ENCODE peak calls at places on chromosomes 7 and 10, in six cellular contexts. S is Calu3, T is HCT116, H is RWPE1, R is astrocyte, L is sigmoid colon. Z is an unnamed sample.
A peak's percentile ranks its signal among the peaks of the same experiment; 100 is the strongest.

GRCh38 chr10:92914478-92915066 is 66.3 kb downstream of the EXOC6 start:
- DNase-seq in S (peak; percentile 63), T (peak; percentile 51), H (peak; percentile 39), R (peak; percentile 13), L (no peak), Z (peak; percentile 44)

GRCh38 chr7:51249991-51250390 is 66.6 kb downstream of the COBL start:
- DNase-seq in S (no peak), T (no peak), H (no peak), R (no peak), L (no peak), Z (no peak)

GRCh38 chr7:24963218-24963617 is 16.8 kb downstream of the OSBPL3 start:
- DNase-seq in S (no peak), T (no peak), H (no peak), R (peak; percentile 75), L (peak; percentile 67), Z (no peak)

GRCh38 chr7:38756521-38756920 is 125.3 kb upstream of the AMPH start:
- DNase-seq in S (no peak), T (no peak), H (peak; percentile 17), R (peak; percentile 12), L (no peak), Z (peak; percentile 9)

GRCh38 chr10:124558901-124559321 is 97.3 kb downstream of the LHPP start:
- DNase-seq in S (no peak), T (no peak), H (no peak), R (no peak), L (no peak), Z (no peak)

GRCh38 chr7:107353701-107354100 is 116.2 kb upstream of the GPR22 start:
- DNase-seq in S (no peak), T (no peak), H (no peak), R (peak; percentile 20), L (no peak), Z (no peak)

GRCh38 chr7:45972629-45973312 is 51.7 kb upstream of the IGFBP3 start:
- DNase-seq in S (no peak), T (no peak), H (no peak), R (no peak), L (no peak), Z (no peak)

GRCh38 chr7:142357953-142358520 is 100.2 kb upstream of the PRSS58 start:
- DNase-seq in S (peak; percentile 51), T (peak; percentile 73), H (peak; percentile 36), R (peak; percentile 59), L (no peak), Z (peak; percentile 27)

GRCh38 chr10:28581916-28582315 is 49.0 kb downstream of the WAC start:
- DNase-seq in S (no peak), T (no peak), H (no peak), R (no peak), L (no peak), Z (no peak)

GRCh38 chr10:83809001-83809400 is 330.3 kb upstream of the GHITM start:
- DNase-seq in S (no peak), T (no peak), H (no peak), R (no peak), L (no peak), Z (no peak)

GRCh38 chr10:110919971-110920881 is 822 bp downstream of the SHOC2 start:
- DNase-seq in S (peak; percentile 26), T (no peak), H (peak; percentile 27), R (no peak), L (peak; percentile 73), Z (no peak)

GRCh38 chr10:69419096-69419760 is 2.5 kb upstream of the TACR2 start:
- DNase-seq in S (no peak), T (no peak), H (no peak), R (no peak), L (peak; percentile 62), Z (no peak)

GRCh38 chr7:157429001-157429679 is 92.3 kb downstream of the DNAJB6 start:
- DNase-seq in S (no peak), T (no peak), H (no peak), R (no peak), L (peak; percentile 50), Z (no peak)

GRCh38 chr7:28958235-28958945 is at the start of gene TRIL:
- DNase-seq in S (no peak), T (no peak), H (no peak), R (peak; percentile 76), L (peak; percentile 92), Z (no peak)

GRCh38 chr7:55134786-55135185 is 116.0 kb downstream of the EGFR start:
- DNase-seq in S (no peak), T (no peak), H (no peak), R (no peak), L (no peak), Z (no peak)

GRCh38 chr7:151032936-151033863 is 5.0 kb downstream of the ABCB8 start:
- DNase-seq in S (no peak), T (no peak), H (no peak), R (no peak), L (no peak), Z (peak; percentile 24)

GRCh38 chr10:99694171-99694570 is 34.9 kb downstream of the ENTPD7 start:
- DNase-seq in S (no peak), T (no peak), H (no peak), R (peak; percentile 93), L (no peak), Z (peak; percentile 36)

GRCh38 chr10:35232509-35232908 is 103.8 kb upstream of the CCNY start:
- DNase-seq in S (no peak), T (no peak), H (no peak), R (no peak), L (no peak), Z (no peak)

GRCh38 chr7:95577137-95577536 is 19.2 kb downstream of the PDK4 start:
- DNase-seq in S (peak; percentile 1), T (no peak), H (peak; percentile 34), R (no peak), L (no peak), Z (peak; percentile 3)

DNA sequence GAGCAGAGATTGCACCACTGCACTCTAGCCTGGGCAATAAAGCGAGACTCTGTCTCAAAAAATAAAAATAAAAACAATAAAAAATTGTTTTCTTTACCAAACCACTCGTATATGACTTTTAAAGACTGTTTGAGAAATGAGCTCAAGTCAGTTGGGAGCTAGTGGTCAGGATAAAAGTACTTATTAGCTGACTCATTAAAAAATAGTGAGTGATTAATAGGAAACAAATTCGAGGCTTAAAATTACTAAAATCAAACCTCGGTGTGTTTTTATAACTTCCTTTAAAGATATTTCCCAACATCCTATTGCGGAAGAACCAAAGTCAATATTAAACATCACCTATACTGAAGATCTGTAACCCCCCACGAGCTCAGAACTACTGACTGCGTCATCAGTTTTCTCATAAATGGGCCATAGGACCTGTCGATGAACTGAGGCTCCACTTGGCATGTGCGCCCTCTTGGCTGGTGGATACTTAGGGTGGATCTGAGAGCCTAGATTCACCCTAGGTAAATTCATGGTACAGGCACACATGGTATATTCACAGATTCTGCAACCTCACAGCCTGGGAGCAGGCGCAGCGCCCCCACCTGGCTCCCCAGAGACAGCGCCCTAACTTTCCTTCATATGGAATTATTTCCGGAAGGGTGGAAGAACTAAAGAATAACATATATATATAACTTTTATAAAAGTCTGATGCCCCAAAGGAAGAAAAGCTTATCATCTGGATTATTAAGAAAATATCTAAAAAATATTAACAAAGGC is 9.2 kb downstream of the MKI67 start:
- DNase-seq in S (no peak), T (no peak), H (no peak), R (no peak), L (no peak), Z (no peak)
- TF ChIP-seq CTCF in S (no peak), T (peak; percentile 72), H (no peak), R (no peak), L (no peak), Z (peak; percentile 46)

GRCh38 chr10:129955591-129956284 is 8.3 kb downstream of the EBF3 start:
- DNase-seq in S (peak; percentile 8), T (no peak), H (no peak), R (no peak), L (no peak), Z (no peak)
- TF ChIP-seq CTCF in S (no peak), T (no peak), H (no peak), R (no peak), L (no peak), Z (no peak)

GRCh38 chr7:40697653-40698052 is 562.8 kb downstream of the SUGCT start:
- DNase-seq in S (no peak), T (no peak), H (no peak), R (no peak), L (no peak), Z (no peak)

GRCh38 chr7:40698214-40698920 is 563.6 kb downstream of the SUGCT start:
- DNase-seq in S (no peak), T (no peak), H (no peak), R (peak; percentile 46), L (no peak), Z (no peak)

GRCh38 chr7:40698921-40699260 is 564.1 kb downstream of the SUGCT start:
- DNase-seq in S (no peak), T (no peak), H (no peak), R (no peak), L (no peak), Z (no peak)

GRCh38 chr7:40701836-40702551 is 567.2 kb downstream of the SUGCT start:
- DNase-seq in S (no peak), T (no peak), H (no peak), R (no peak), L (no peak), Z (no peak)

DNA sequence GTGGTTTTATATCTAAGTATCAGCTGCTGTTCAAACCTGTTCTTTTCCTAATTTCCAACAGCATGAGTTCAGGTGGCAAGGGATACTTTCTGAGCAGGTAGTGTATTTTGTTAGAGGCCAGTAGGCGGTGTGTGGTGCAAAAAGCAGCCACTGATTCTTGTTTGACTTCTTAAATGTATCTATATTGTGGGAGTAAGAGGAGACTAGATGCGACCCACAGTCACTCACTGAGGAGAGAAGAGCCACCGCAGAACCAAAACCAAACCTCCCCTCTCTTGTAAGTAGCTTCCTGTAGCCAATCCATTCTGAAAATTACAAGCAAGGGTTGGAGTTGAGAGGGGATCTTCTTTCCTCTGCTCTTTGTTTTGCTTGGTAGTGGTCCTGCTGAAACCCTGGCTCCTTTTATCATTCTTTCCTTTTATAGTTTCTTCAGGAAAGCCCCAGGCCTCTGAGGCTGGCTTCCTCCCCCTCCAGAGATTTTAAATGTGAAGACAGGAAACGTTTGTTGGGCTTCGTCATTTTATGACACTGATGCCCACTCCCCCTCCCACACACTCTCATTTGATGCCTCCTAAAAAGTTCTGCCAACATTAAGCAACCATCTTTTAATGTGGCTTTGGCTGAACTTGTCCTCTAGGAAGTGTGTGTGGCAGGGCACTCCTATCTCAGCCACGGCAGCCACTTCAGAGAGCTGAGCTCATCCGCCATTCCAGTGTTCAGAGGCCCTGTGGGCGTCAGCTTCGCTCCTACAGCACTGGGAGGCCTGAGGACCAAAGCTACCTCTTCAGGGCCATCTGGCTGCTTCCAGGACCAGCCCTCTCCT is 566.1 kb downstream of the SUGCT start:
- DNase-seq in S (no peak), T (no peak), H (no peak), R (peak; percentile 56), L (no peak), Z (no peak)
- TF ChIP-seq CTCF in S (no peak), T (peak; percentile 23), H (no peak), R (peak; percentile 3), L (no peak), Z (peak; percentile 40)

DNA sequence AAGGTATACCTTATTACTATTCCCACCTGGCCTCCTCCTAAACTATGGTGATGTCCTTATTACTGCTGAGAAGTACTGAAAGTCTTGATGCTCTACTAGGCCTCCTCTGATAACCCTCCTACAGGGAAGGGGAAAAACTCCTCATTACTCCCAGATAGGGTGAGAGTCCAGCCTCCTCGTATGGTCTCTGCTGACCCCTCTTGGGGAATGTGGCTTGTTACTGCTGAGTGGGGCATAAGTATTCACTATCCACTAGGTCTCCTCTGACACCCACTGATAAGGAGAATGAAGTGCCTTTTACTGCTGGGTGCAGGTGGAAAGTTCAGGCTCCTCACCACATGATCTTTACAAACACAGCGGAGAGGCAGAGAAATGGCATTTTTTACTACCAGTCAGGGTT is 222.9 kb downstream of the CHRM2 start:
- DNase-seq in S (no peak), T (no peak), H (no peak), R (peak; percentile 24), L (no peak), Z (no peak)
- TF ChIP-seq CTCF in S (no peak), T (no peak), H (no peak), R (peak; percentile 15), L (no peak), Z (no peak)

Z was measured in foreskin keratinocyte.